ENCODE peak calls at places on chromosomes 1 and 21, in eight cellular contexts. E is foreskin fibroblast, H is brain microvascular endothelial cell, O is fibroblast of villous mesenchyme, X is GM10248, R is tibial artery, D is RWPE1, M is colonic mucosa. P is an unnamed sample.

GRCh38 chr1:174964261-174964984 is 35.3 kb upstream of the CACYBP start:
- DNase-seq in E (no peak), H (no peak), O (peak; percentile 40), X (no peak), R (no peak), D (peak; percentile 54), M (peak; percentile 33), P (no peak)

GRCh38 chr21:27464643-27465042 is 497.8 kb upstream of the ADAMTS5 start:
- DNase-seq in E (no peak), H (no peak), O (peak; percentile 38), X (no peak), R (no peak), D (no peak), M (no peak), P (no peak)

GRCh38 chr1:94504601-94505000 is 37.0 kb downstream of the F3 start:
- DNase-seq in E (no peak), H (no peak), O (no peak), X (no peak), R (no peak), D (no peak), M (no peak), P (no peak)

GRCh38 chr1:66352783-66353182 is 181.2 kb upstream of the SGIP1 start:
- DNase-seq in E (no peak), H (no peak), O (no peak), X (no peak), R (no peak), D (no peak), M (no peak), P (no peak)

GRCh38 chr1:236176337-236177336 is 34.3 kb downstream of the GPR137B start:
- DNase-seq in E (no peak), H (no peak), O (peak; percentile 10), X (no peak), R (no peak), D (no peak), M (no peak), P (no peak)

GRCh38 chr1:198756470-198756869 is 117.6 kb downstream of the PTPRC start:
- DNase-seq in E (no peak), H (no peak), O (no peak), X (no peak), R (no peak), D (peak; percentile 17), M (no peak), P (no peak)

GRCh38 chr1:101474039-101474665 is 237.3 kb downstream of the S1PR1 start:
- DNase-seq in E (no peak), H (no peak), O (peak; percentile 10), X (peak; percentile 17), R (no peak), D (peak; percentile 4), M (no peak), P (no peak)

GRCh38 chr1:23999156-23999671 is 19.1 kb upstream of the SRSF10 start:
- DNase-seq in E (no peak), H (no peak), O (no peak), X (no peak), R (no peak), D (no peak), M (no peak), P (no peak)

GRCh38 chr1:115883240-115883639 is 42.3 kb upstream of the NHLH2 start:
- DNase-seq in E (no peak), H (no peak), O (no peak), X (no peak), R (no peak), D (no peak), M (no peak), P (no peak)

GRCh38 chr1:115880981-115881672 is 40.2 kb upstream of the NHLH2 start:
- DNase-seq in E (no peak), H (no peak), O (no peak), X (no peak), R (no peak), D (no peak), M (no peak), P (no peak)

GRCh38 chr1:115874929-115875328 is 34.0 kb upstream of the NHLH2 start:
- DNase-seq in E (peak; percentile 10), H (peak; percentile 77), O (peak; percentile 32), X (no peak), R (no peak), D (peak; percentile 44), M (no peak), P (no peak)

GRCh38 chr1:115877511-115877910 is 36.6 kb upstream of the NHLH2 start:
- DNase-seq in E (no peak), H (no peak), O (no peak), X (no peak), R (no peak), D (peak; percentile 85), M (no peak), P (no peak)

GRCh38 chr1:115879977-115880376 is 39.1 kb upstream of the NHLH2 start:
- DNase-seq in E (no peak), H (no peak), O (no peak), X (no peak), R (no peak), D (no peak), M (no peak), P (no peak)
- TF ChIP-seq CTCF in E (no peak), H (peak; percentile 33), O (no peak), X (no peak), R (no peak), D (no peak), M (no peak), P (no peak)

DNA sequence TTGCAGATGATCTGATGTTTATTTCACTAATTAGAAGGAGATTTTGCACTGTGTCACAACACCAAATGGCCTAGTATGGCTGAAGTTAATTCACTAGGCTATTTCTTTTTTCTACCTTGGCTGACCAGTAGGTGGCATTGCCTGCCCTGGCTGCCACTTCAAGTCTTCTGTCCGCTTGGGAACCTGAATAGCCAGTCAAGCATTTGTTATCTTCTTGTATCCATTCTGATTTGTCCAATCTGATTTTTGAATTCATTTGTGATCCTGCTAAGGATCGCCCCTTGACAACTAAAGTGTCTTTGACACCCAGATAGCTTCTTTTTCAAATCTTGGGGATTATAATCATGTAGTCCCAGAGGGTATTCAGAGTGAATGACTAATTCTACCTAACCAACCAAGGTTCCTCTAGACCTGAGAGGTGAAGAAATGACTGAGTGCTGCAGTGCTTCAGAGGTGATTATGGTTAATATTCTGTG is 99.4 kb downstream of the GIPC2 start:
- DNase-seq in E (peak; percentile 69), H (peak; percentile 81), O (peak; percentile 80), X (peak; percentile 42), R (peak; percentile 45), D (peak; percentile 62), M (peak; percentile 69), P (no peak)
- TF ChIP-seq CTCF in E (peak; percentile 85), H (peak; percentile 90), O (peak; percentile 96), X (peak; percentile 91), R (peak; percentile 75), D (peak; percentile 88), M (peak; percentile 88), P (no peak)

GRCh38 chr21:32377506-32377905 is 15.3 kb downstream of the URB1 start:
- DNase-seq in E (no peak), H (no peak), O (no peak), X (no peak), R (no peak), D (no peak), M (no peak), P (no peak)
- TF ChIP-seq CTCF in E (no peak), H (no peak), O (no peak), X (no peak), R (no peak), D (no peak), M (no peak), P (no peak)

GRCh38 chr1:11285883-11286734 is 13.1 kb downstream of the UBIAD1 start:
- DNase-seq in E (no peak), H (no peak), O (peak; percentile 20), X (no peak), R (no peak), D (no peak), M (no peak), P (no peak)
- TF ChIP-seq CTCF in E (no peak), H (no peak), O (peak; percentile 17), X (peak; percentile 17), R (no peak), D (peak; percentile 24), M (no peak), P (no peak)

DNA sequence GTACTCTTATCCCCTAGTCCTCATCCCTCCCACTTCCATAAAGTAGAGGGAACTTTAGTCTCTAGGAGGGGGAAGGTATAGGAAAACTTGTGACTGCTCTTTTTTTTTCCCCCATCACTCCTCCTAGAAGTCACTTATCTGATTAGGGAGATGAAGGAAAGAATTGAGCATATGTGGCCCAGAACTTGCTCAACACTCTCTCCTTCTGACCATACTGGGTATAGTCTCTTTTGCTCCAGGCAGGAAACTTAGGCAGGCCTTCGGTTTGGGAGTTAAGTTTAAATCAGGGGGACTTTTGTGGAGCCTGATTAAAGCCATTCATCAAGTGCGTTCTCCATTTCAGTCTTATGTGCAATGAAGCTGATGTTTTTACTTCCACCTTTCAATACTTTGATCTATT is 5.8 kb downstream of the UBE2U start:
- DNase-seq in E (no peak), H (no peak), O (peak; percentile 30), X (no peak), R (no peak), D (no peak), M (no peak), P (no peak)
- TF ChIP-seq CTCF in E (peak; percentile 21), H (no peak), O (peak; percentile 28), X (no peak), R (no peak), D (no peak), M (no peak), P (no peak)

GRCh38 chr1:109894823-109895719 is 15.6 kb upstream of the CSF1 start:
- DNase-seq in E (no peak), H (no peak), O (no peak), X (peak; percentile 60), R (no peak), D (no peak), M (no peak), P (no peak)
- TF ChIP-seq CTCF in E (no peak), H (no peak), O (no peak), X (no peak), R (no peak), D (no peak), M (no peak), P (no peak)

DNA sequence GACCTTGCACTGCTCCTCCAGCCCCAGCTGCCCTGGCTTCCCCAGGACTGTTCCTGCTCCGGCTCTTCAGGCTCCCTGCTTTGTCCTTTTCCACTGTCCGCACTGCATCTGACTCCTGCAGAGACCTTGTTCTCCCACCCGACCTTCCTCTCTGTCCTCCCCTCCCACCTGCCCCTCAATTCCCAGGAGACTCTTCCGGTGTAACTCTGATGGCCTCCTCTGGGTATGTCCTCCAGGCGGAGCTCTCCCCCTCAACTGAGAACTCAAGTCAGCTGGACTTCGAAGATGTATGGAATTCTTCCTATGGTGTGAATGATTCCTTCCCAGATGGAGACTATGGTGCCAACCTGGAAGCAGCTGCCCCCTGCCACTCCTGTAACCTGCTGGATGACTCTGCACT is 550 bp downstream of the ACKR1 start:
- DNase-seq in E (no peak), H (no peak), O (no peak), X (no peak), R (no peak), D (no peak), M (no peak), P (no peak)
- TF ChIP-seq CTCF in E (no peak), H (no peak), O (no peak), X (no peak), R (no peak), D (no peak), M (no peak), P (no peak)